ENCODE peak calls at places on chromosomes 5 and 9, in eight cellular contexts. G, B, S, W, R, F, Z and L are unnamed samples.

GRCh38 chr9:98933185-98933584 is 10.5 kb upstream of the COL15A1 start:
- DNase-seq in F (no peak), R (no peak), B (no peak), Z (no peak), G (no peak), S (no peak), W (no peak), L (no peak)

GRCh38 chr5:6837519-6838110 is 124.4 kb downstream of the TENT4A start:
- DNase-seq in G (peak; percentile 30), S (no peak), W (no peak), R (peak; percentile 41), F (no peak), Z (no peak), B (no peak), L (no peak)

GRCh38 chr9:2013688-2014087 is 1.5 kb upstream of the SMARCA2 start:
- DNase-seq in W (no peak), B (peak; percentile 87), G (no peak), Z (no peak), R (no peak), F (no peak), S (no peak), L (no peak)

GRCh38 chr5:176514244-176514918 is 22.8 kb downstream of the RNF44 start:
- DNase-seq in R (no peak), S (no peak), G (peak; percentile 28), F (no peak), W (no peak), B (peak; percentile 31), Z (no peak), L (no peak)

GRCh38 chr5:79448336-79448735 is 65.6 kb downstream of the HOMER1 start:
- DNase-seq in S (no peak), Z (no peak), F (no peak), G (no peak), R (no peak), B (no peak), W (no peak), L (no peak)

GRCh38 chr9:70952131-70952727 is 169.2 kb downstream of the TRPM3 start:
- DNase-seq in R (no peak), G (no peak), S (no peak), W (no peak), F (no peak), B (no peak), Z (no peak), L (no peak)

GRCh38 chr5:179530069-179530998 is 20.0 kb upstream of the RUFY1 start:
- DNase-seq in R (peak; percentile 49), Z (peak; percentile 68), S (peak; percentile 80), G (peak; percentile 33), B (no peak), W (peak; percentile 60), F (peak; percentile 40), L (peak; percentile 48)

GRCh38 chr5:107365355-107366109 is 305.2 kb downstream of the EFNA5 start:
- DNase-seq in W (no peak), S (no peak), B (peak; percentile 93), Z (no peak), F (no peak), R (no peak), G (peak; percentile 80), L (no peak)

GRCh38 chr5:116068028-116068632 is 16.7 kb upstream of the COMMD10 start:
- DNase-seq in B (peak; percentile 33), Z (peak; percentile 68), W (no peak), S (peak; percentile 20), R (no peak), G (peak; percentile 60), F (no peak), L (peak; percentile 28)

GRCh38 chr9:93501406-93501805 is 48.0 kb upstream of the FAM120AOS start:
- DNase-seq in W (no peak), F (no peak), G (no peak), S (no peak), Z (no peak), R (no peak), B (no peak), L (no peak)

GRCh38 chr5:15621094-15621493 is 121.1 kb downstream of the FBXL7 start:
- DNase-seq in W (no peak), Z (no peak), F (no peak), B (no peak), R (no peak), G (no peak), S (no peak), L (no peak)

GRCh38 chr5:80414113-80414512 is 6.2 kb downstream of the ZFYVE16 start:
- DNase-seq in R (no peak), Z (no peak), F (no peak), W (no peak), B (peak; percentile 72), G (peak; percentile 56), S (no peak), L (no peak)

GRCh38 chr5:34497031-34497808 is 158.9 kb upstream of the RAI14 start:
- DNase-seq in G (no peak), F (no peak), Z (no peak), R (no peak), B (no peak), S (peak; percentile 32), W (peak; percentile 57), L (no peak)

GRCh38 chr9:72980600-72981265 is 27.9 kb upstream of the ALDH1A1 start:
- DNase-seq in F (no peak), B (no peak), S (no peak), G (no peak), R (no peak), W (no peak), Z (no peak), L (no peak)

GRCh38 chr9:4116708-4117460 is 183.0 kb downstream of the GLIS3 start:
- DNase-seq in W (no peak), R (no peak), G (no peak), F (no peak), B (no peak), Z (no peak), S (no peak), L (no peak)

GRCh38 chr5:34045996-34046395 is 3.0 kb upstream of the C1QTNF3 start:
- DNase-seq in S (no peak), R (no peak), B (no peak), Z (no peak), G (no peak), W (no peak), F (no peak), L (no peak)

GRCh38 chr5:51881901-51882300 is 498.7 kb downstream of the ISL1 start:
- DNase-seq in G (no peak), B (no peak), S (no peak), R (no peak), W (no peak), Z (peak; percentile 43), F (no peak), L (no peak)

GRCh38 chr5:157820593-157821252 is 38.2 kb downstream of the CLINT1 start:
- DNase-seq in R (no peak), B (peak; percentile 29), F (no peak), W (no peak), S (no peak), G (peak; percentile 82), Z (peak; percentile 74), L (no peak)

GRCh38 chr5:54804521-54804920 is 180.9 kb downstream of the ESM1 start:
- DNase-seq in F (no peak), S (no peak), W (no peak), G (no peak), Z (no peak), R (no peak), B (no peak), L (no peak)

GRCh38 chr9:132548971-132549649 is 33.3 kb upstream of the BARHL1 start:
- DNase-seq in F (no peak), W (no peak), G (no peak), B (no peak), S (no peak), Z (no peak), R (no peak), L (no peak)

GRCh38 chr5:132012385-132013005 is 1.0 kb upstream of the ACSL6 start:
- DNase-seq in G (peak; percentile 68), Z (peak; percentile 87), B (peak; percentile 22), W (peak; percentile 47), S (no peak), R (no peak), F (peak; percentile 22), L (no peak)

GRCh38 chr9:113375057-113376023 is 1.4 kb downstream of the HDHD3 start:
- DNase-seq in G (no peak), W (no peak), B (no peak), F (no peak), Z (no peak), R (peak; percentile 18), S (peak; percentile 54), L (no peak)

GRCh38 chr9:125750656-125751035 is 3.5 kb downstream of the PBX3 start:
- DNase-seq in R (no peak), B (no peak), F (no peak), S (no peak), Z (peak; percentile 81), W (no peak), G (no peak), L (no peak)

GRCh38 chr5:141850183-141850768 is 27.9 kb downstream of the PCDH1 start:
- DNase-seq in B (no peak), Z (peak; percentile 29), G (no peak), W (no peak), S (no peak), R (peak; percentile 13), F (peak; percentile 60), L (peak; percentile 22)

GRCh38 chr9:131661954-131662621 is 77.8 kb downstream of the RAPGEF1 start:
- DNase-seq in Z (no peak), R (peak; percentile 61), W (no peak), S (no peak), F (no peak), B (no peak), G (no peak), L (peak; percentile 53)

GRCh38 chr5:172098883-172099282 is 89.1 kb downstream of the STK10 start:
- DNase-seq in R (no peak), W (no peak), F (no peak), G (no peak), S (no peak), Z (no peak), B (no peak), L (no peak)

GRCh38 chr5:68554566-68555279 is 339.2 kb downstream of the PIK3R1 start:
- DNase-seq in G (no peak), S (peak; percentile 31), R (no peak), B (no peak), W (peak; percentile 55), F (no peak), Z (peak; percentile 30), L (no peak)

GRCh38 chr9:123335227-123335985 is 20.6 kb upstream of the CRB2 start:
- DNase-seq in B (no peak), G (no peak), F (no peak), W (no peak), R (no peak), Z (peak; percentile 52), S (no peak), L (no peak)

GRCh38 chr9:121269888-121270254 is 1.9 kb downstream of the GSN start:
- DNase-seq in R (no peak), S (no peak), Z (no peak), F (no peak), W (no peak), G (no peak), B (no peak), L (no peak)

GRCh38 chr9:124723352-124723751 is 47.8 kb downstream of the NR6A1 start:
- DNase-seq in F (no peak), S (no peak), W (no peak), G (no peak), B (no peak), Z (no peak), R (no peak), L (no peak)

GRCh38 chr5:126370796-126371718 is 52.2 kb upstream of the GRAMD2B start:
- DNase-seq in W (no peak), Z (no peak), R (no peak), F (no peak), S (peak; percentile 62), B (no peak), G (no peak), L (no peak)

GRCh38 chr5:173823721-173824567 is 64.2 kb upstream of the CPEB4 start:
- DNase-seq in R (no peak), W (no peak), Z (peak; percentile 58), F (no peak), S (peak; percentile 35), B (no peak), G (no peak), L (no peak)

GRCh38 chr5:150325426-150325825 is 22.7 kb upstream of the ARSI start:
- DNase-seq in G (no peak), S (no peak), B (no peak), Z (no peak), F (no peak), W (no peak), R (no peak), L (no peak)